ENCODE peak calls at places on chromosome 12, in eight cellular contexts. M is hepatocyte, J is K562, Y is PC-9, E is keratinocyte, N is H9, I is neural progenitor cell, F is endothelial cell of umbilical vein. O is an unnamed sample.

GRCh38 chr12:15268927-15269552 is 47.8 kb upstream of the RERG start:
- DNase-seq in J (peak; percentile 35), N (peak; percentile 74), Y (peak; percentile 63), E (peak; percentile 23), M (peak; percentile 83), I (peak; percentile 73), F (peak; percentile 61), O (peak; percentile 56)

GRCh38 chr12:79420146-79420618 is 270.6 kb downstream of the PAWR start:
- DNase-seq in J (no peak), N (no peak), F (peak; percentile 93), I (peak; percentile 47), E (no peak), M (peak; percentile 80), Y (peak; percentile 87), O (peak; percentile 95)

GRCh38 chr12:29519585-29520182 is 22.2 kb upstream of the OVCH1 start:
- DNase-seq in E (peak; percentile 4), M (peak; percentile 60), Y (no peak), I (peak; percentile 44), J (peak; percentile 27), N (no peak), F (peak; percentile 75), O (peak; percentile 86)

GRCh38 chr12:120234643-120235368 is 30.7 kb downstream of the PXN start:
- DNase-seq in F (peak; percentile 79), J (peak; percentile 72), I (peak; percentile 71), N (peak; percentile 81), E (peak; percentile 80), Y (peak; percentile 79), M (peak; percentile 91), O (peak; percentile 99)

GRCh38 chr12:49507139-49507538 is 31.7 kb upstream of the KCNH3 start:
- DNase-seq in M (no peak), E (no peak), I (no peak), N (no peak), J (no peak), Y (no peak), F (peak; percentile 95), O (peak; percentile 87)

GRCh38 chr12:99985129-99985570 is 414 bp upstream of the ANKS1B start:
- DNase-seq in I (no peak), M (no peak), N (no peak), Y (no peak), J (no peak), F (peak; percentile 40), E (no peak), O (no peak)

GRCh38 chr12:124419292-124420040 is 124.6 kb downstream of the RFLNA start:
- DNase-seq in N (no peak), J (no peak), M (no peak), F (no peak), Y (no peak), E (no peak), I (no peak), O (no peak)

GRCh38 chr12:18430425-18431048 is 169.2 kb downstream of the PIK3C2G start:
- DNase-seq in E (no peak), Y (no peak), J (peak; percentile 23), F (peak; percentile 62), M (peak; percentile 69), N (peak; percentile 59), I (peak; percentile 80), O (peak; percentile 69)

GRCh38 chr12:42442328-42442759 is 116.4 kb downstream of the PPHLN1 start:
- DNase-seq in I (no peak), Y (no peak), J (no peak), N (no peak), E (no peak), M (peak; percentile 32), F (no peak), O (no peak)

GRCh38 chr12:132492522-132492921 is 2.6 kb downstream of the FBRSL1 start:
- DNase-seq in N (no peak), J (no peak), M (no peak), E (no peak), F (no peak), I (no peak), Y (no peak), O (no peak)

GRCh38 chr12:125841332-125841731 is 776.1 kb downstream of the AACS start:
- DNase-seq in J (no peak), I (no peak), E (no peak), F (no peak), M (no peak), Y (no peak), N (no peak), O (no peak)

GRCh38 chr12:107642240-107642639 is 43.4 kb upstream of the PWP1 start:
- DNase-seq in E (no peak), Y (no peak), F (no peak), I (no peak), M (no peak), J (no peak), N (no peak), O (no peak)

GRCh38 chr12:49030714-49031572 is 12.4 kb upstream of the PRKAG1 start:
- DNase-seq in N (no peak), F (no peak), J (no peak), E (no peak), M (no peak), I (no peak), Y (no peak), O (no peak)

GRCh38 chr12:3551976-3552725 is 61.1 kb downstream of the PRMT8 start:
- DNase-seq in I (no peak), E (no peak), Y (no peak), J (no peak), N (peak; percentile 25), M (no peak), F (no peak), O (no peak)

GRCh38 chr12:132275110-132275531 is 54.3 kb downstream of the GALNT9 start:
- DNase-seq in I (peak; percentile 80), Y (no peak), N (peak; percentile 96), J (peak; percentile 56), E (no peak), F (peak; percentile 31), M (peak; percentile 66), O (peak; percentile 92)

GRCh38 chr12:115597157-115597712 is 680.3 kb downstream of the MED13L start:
- DNase-seq in I (no peak), N (no peak), E (peak; percentile 23), M (peak; percentile 12), F (no peak), Y (peak; percentile 36), J (peak; percentile 28), O (peak; percentile 87)

GRCh38 chr12:119615518-119616475 is 22.2 kb downstream of the TMEM233 start:
- DNase-seq in M (no peak), N (no peak), I (no peak), F (no peak), Y (no peak), E (no peak), J (no peak), O (no peak)

GRCh38 chr12:65556676-65557424 is 267.4 kb upstream of the HMGA2 start:
- DNase-seq in J (peak; percentile 74), F (peak; percentile 88), I (peak; percentile 88), N (peak; percentile 92), M (peak; percentile 92), E (peak; percentile 90), Y (peak; percentile 63), O (peak; percentile 95)

GRCh38 chr12:75812341-75813018 is 219.1 kb downstream of the PHLDA1 start:
- DNase-seq in E (no peak), Y (no peak), N (peak; percentile 43), I (peak; percentile 5), F (no peak), J (no peak), M (peak; percentile 8), O (no peak)

GRCh38 chr12:59088673-59089072 is 168.4 kb upstream of the LRIG3 start:
- DNase-seq in M (no peak), N (no peak), F (no peak), E (no peak), J (no peak), I (no peak), Y (no peak), O (no peak)

GRCh38 chr12:120204171-120204570 is 3.3 kb upstream of the RPLP0 start:
- DNase-seq in I (no peak), Y (no peak), N (no peak), M (no peak), F (no peak), E (no peak), J (no peak), O (no peak)

GRCh38 chr12:44457465-44457864 is 418.6 kb downstream of the NELL2 start:
- DNase-seq in E (no peak), J (no peak), Y (no peak), F (no peak), M (no peak), I (peak; percentile 7), N (no peak), O (no peak)

GRCh38 chr12:59149995-59150642 is 229.8 kb upstream of the LRIG3 start:
- DNase-seq in F (peak; percentile 89), E (peak; percentile 11), N (no peak), Y (peak; percentile 71), J (peak; percentile 16), I (peak; percentile 91), M (peak; percentile 89), O (peak; percentile 91)

GRCh38 chr12:41521872-41522379 is 333.8 kb downstream of the PDZRN4 start:
- DNase-seq in J (no peak), M (peak; percentile 60), E (peak; percentile 69), I (no peak), F (peak; percentile 92), N (no peak), Y (no peak), O (peak; percentile 75)

DNA sequence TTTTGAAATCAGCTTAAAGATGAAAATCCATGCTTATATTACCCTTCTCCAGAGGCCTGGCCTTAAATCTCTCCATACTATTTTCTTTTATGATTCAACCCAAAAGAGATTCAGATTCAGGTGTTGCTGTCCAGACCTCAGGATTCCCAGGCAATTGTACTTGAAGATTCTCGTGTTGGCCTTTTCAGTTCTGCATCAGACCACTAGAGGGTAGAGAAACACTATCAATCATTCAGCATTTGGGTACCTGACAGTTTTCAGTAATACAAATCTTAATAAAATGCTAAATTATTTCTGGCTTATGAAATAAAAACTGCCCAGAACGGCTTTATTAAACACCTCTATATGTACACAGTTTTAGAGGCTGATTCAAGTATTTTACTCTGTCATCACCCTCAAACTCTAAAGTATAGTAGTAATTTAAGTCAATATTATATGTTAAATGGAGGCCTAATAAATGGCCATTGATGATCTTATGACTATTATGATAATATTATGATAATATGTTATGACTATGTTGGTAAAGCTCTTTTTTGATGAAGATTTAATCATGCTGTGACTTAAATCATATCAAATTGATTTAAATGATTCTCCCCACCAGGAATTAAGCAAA is 301.1 kb downstream of the DUSP6 start:
- DNase-seq in E (no peak), J (peak; percentile 53), N (no peak), F (peak; percentile 88), Y (peak; percentile 53), I (peak; percentile 72), M (peak; percentile 68), O (peak; percentile 86)
- H3K4me1 ChIP-seq in E (no peaks in the 10 kb centered on the region), J (no peaks in the 10 kb centered on the region), N (no peaks in the 10 kb centered on the region), F (no peaks in the 10 kb centered on the region), Y (no peaks in the 10 kb centered on the region), I (peaks cover 17% of the 10 kb centered on the region), M (no peaks in the 10 kb centered on the region), O (peaks cover 5% of the 10 kb centered on the region)

GRCh38 chr12:68478516-68479260 is 132.0 kb upstream of the RAP1B start:
- DNase-seq in N (no peak), J (no peak), I (no peak), E (no peak), F (no peak), Y (no peak), M (no peak), O (no peak)
- H2AFZ ChIP-seq in N (no peak overlapping the region), J (no peak overlapping the region), I (no peak overlapping the region), E (peak overlapping the region; percentile 12), F (no peak overlapping the region), Y (no peak overlapping the region), M (no peak overlapping the region), O (no peak overlapping the region)

GRCh38 chr12:118052324-118053070 is 8.5 kb downstream of the WSB2 start:
- DNase-seq in J (no peak), E (peak; percentile 93), M (peak; percentile 89), I (no peak), Y (peak; percentile 97), F (peak; percentile 96), N (peak; percentile 35), O (peak; percentile 100)
- H3K79me2 ChIP-seq in J (peaks cover 5% of the 10 kb centered on the region), E (peaks cover 30% of the 10 kb centered on the region), M (peaks cover 81% of the 10 kb centered on the region), I (peaks cover 21% of the 10 kb centered on the region), Y (peaks cover 28% of the 10 kb centered on the region), F (peaks cover 6% of the 10 kb centered on the region), N (no peaks in the 10 kb centered on the region), O (peaks cover 71% of the 10 kb centered on the region)

GRCh38 chr12:4956054-4956453 is 46.3 kb downstream of the KCNA1 start:
- DNase-seq in M (no peak), E (no peak), I (no peak), F (no peak), Y (no peak), J (no peak), N (no peak), O (no peak)
- H3K4me1 ChIP-seq in M (no peaks in the 10 kb centered on the region), E (no peaks in the 10 kb centered on the region), I (peaks cover 13% of the 10 kb centered on the region), F (no peaks in the 10 kb centered on the region), Y (no peaks in the 10 kb centered on the region), J (no peaks in the 10 kb centered on the region), N (no peaks in the 10 kb centered on the region), O (no peaks in the 10 kb centered on the region)